ENCODE peak calls at places on chromosome 19, in five cellular contexts. S is colonic mucosa, Q is ascending aorta, G is brain microvascular endothelial cell, F is Peyer's patch. A is an unnamed sample.

GRCh38 chr19:13430790-13431582 is 75.3 kb downstream of the CACNA1A start:
- DNase-seq in S (peak; percentile 37), Q (no peak), G (peak; percentile 53), F (peak; percentile 56), A (no peak)

GRCh38 chr19:10146142-10146541 is 26.4 kb upstream of the EIF3G start:
- DNase-seq in S (no peak), Q (no peak), G (no peak), F (no peak), A (no peak)

GRCh38 chr19:55643003-55643732 is at the start of gene ZNF581:
- DNase-seq in S (peak; percentile 80), Q (peak; percentile 87), G (peak; percentile 65), F (peak; percentile 83), A (no peak)

GRCh38 chr19:9865732-9866627 is 30.9 kb downstream of the PIN1 start:
- DNase-seq in S (no peak), Q (no peak), G (no peak), F (no peak), A (no peak)

GRCh38 chr19:13040916-13041292 is 45.6 kb downstream of the NFIX start:
- DNase-seq in S (no peak), Q (no peak), G (no peak), F (no peak), A (no peak)

GRCh38 chr19:52749780-52750179 is 14.9 kb upstream of the ZNF611 start:
- DNase-seq in S (no peak), Q (no peak), G (no peak), F (no peak), A (no peak)

GRCh38 chr19:45584332-45585157 is at the start of gene OPA3:
- DNase-seq in S (peak; percentile 100), Q (peak; percentile 100), G (peak; percentile 100), F (peak; percentile 100), A (peak; percentile 100)

GRCh38 chr19:45881909-45882528 is 3.9 kb downstream of the IRF2BP1 start:
- DNase-seq in S (peak; percentile 86), Q (no peak), G (no peak), F (peak; percentile 76), A (no peak)

GRCh38 chr19:54473071-54473941 is at the start of gene CDC42EP5:
- DNase-seq in S (peak; percentile 88), Q (peak; percentile 89), G (peak; percentile 69), F (peak; percentile 83), A (no peak)

GRCh38 chr19:13963603-13964105 is 11.3 kb downstream of the DCAF15 start:
- DNase-seq in S (no peak), Q (no peak), G (no peak), F (no peak), A (no peak)

GRCh38 chr19:3047307-3048189 is 14.7 kb downstream of the TLE5 start:
- DNase-seq in S (peak; percentile 95), Q (peak; percentile 93), G (peak; percentile 66), F (peak; percentile 79), A (no peak)

GRCh38 chr19:8001995-8002849 is 3.2 kb downstream of the ELAVL1 start:
- DNase-seq in S (peak; percentile 83), Q (peak; percentile 86), G (peak; percentile 81), F (peak; percentile 86), A (no peak)

GRCh38 chr19:14054099-14054498 is 7.8 kb downstream of the PALM3 start:
- DNase-seq in S (no peak), Q (no peak), G (no peak), F (no peak), A (no peak)

GRCh38 chr19:13281567-13282291 is 131.5 kb downstream of the IER2 start:
- DNase-seq in S (no peak), Q (no peak), G (no peak), F (no peak), A (no peak)

GRCh38 chr19:50512112-50512998 is 1.4 kb downstream of the ASPDH start:
- DNase-seq in S (no peak), Q (no peak), G (no peak), F (peak; percentile 54), A (no peak)

GRCh38 chr19:43765109-43765876 is 10.5 kb upstream of the SMG9 start:
- DNase-seq in S (peak; percentile 72), Q (peak; percentile 90), G (peak; percentile 95), F (no peak), A (no peak)

GRCh38 chr19:43524922-43525835 is 1.8 kb downstream of the ETHE1 start:
- DNase-seq in S (peak; percentile 92), Q (peak; percentile 74), G (no peak), F (peak; percentile 84), A (peak; percentile 91)

GRCh38 chr19:29665215-29665825 is at the start of gene PLEKHF1:
- DNase-seq in S (peak; percentile 92), Q (peak; percentile 95), G (peak; percentile 43), F (peak; percentile 94), A (peak; percentile 91)

GRCh38 chr19:5380215-5380919 is 39.8 kb upstream of the PTPRS start:
- DNase-seq in S (no peak), Q (no peak), G (no peak), F (no peak), A (no peak)

GRCh38 chr19:12364391-12365093 is 941 bp downstream of the ZNF442 start:
- DNase-seq in S (peak; percentile 29), Q (peak; percentile 67), G (peak; percentile 1), F (peak; percentile 51), A (no peak)

GRCh38 chr19:30385174-30385573 is 13.0 kb downstream of the ZNF536 start:
- DNase-seq in S (no peak), Q (peak; percentile 33), G (no peak), F (no peak), A (no peak)

GRCh38 chr19:1523412-1524205 is at the start of gene PLK5:
- DNase-seq in S (no peak), Q (no peak), G (no peak), F (no peak), A (no peak)

GRCh38 chr19:38361633-38362075 is 12.7 kb upstream of the PSMD8 start:
- DNase-seq in S (peak; percentile 84), Q (peak; percentile 78), G (peak; percentile 59), F (peak; percentile 83), A (no peak)

GRCh38 chr19:28633223-28634030 is 579.5 kb downstream of the UQCRFS1 start:
- DNase-seq in S (peak; percentile 57), Q (no peak), G (peak; percentile 20), F (no peak), A (no peak)

GRCh38 chr19:10797541-10798256 is 38.3 kb downstream of the TMED1 start:
- DNase-seq in S (no peak), Q (no peak), G (no peak), F (no peak), A (no peak)

GRCh38 chr19:7989071-7989575 is 16.3 kb downstream of the ELAVL1 start:
- DNase-seq in S (no peak), Q (no peak), G (no peak), F (peak; percentile 30), A (no peak)

GRCh38 chr19:41528106-41528505 is 47.9 kb upstream of the CEACAM21 start:
- DNase-seq in S (no peak), Q (no peak), G (no peak), F (no peak), A (no peak)

GRCh38 chr19:584240-585001 is 5.3 kb upstream of the HCN2 start:
- DNase-seq in S (no peak), Q (no peak), G (no peak), F (peak; percentile 69), A (no peak)

GRCh38 chr19:15109768-15110417 is 2.7 kb downstream of the SYDE1 start:
- DNase-seq in S (no peak), Q (no peak), G (no peak), F (no peak), A (no peak)

GRCh38 chr19:39871886-39872866 is 26.0 kb upstream of the FBL start:
- DNase-seq in S (no peak), Q (no peak), G (no peak), F (peak; percentile 50), A (no peak)
- H3K4me3 ChIP-seq in S (no peak overlapping the region), Q (no peak overlapping the region), G (no peak overlapping the region), F (no peak overlapping the region), A (no peak overlapping the region)

GRCh38 chr19:6707011-6707657 is 13.3 kb downstream of the C3 start:
- DNase-seq in S (no peak), Q (no peak), G (no peak), F (peak; percentile 42), A (no peak)

GRCh38 chr19:6706633-6706958 is 13.9 kb downstream of the C3 start:
- DNase-seq in S (no peak), Q (no peak), G (no peak), F (no peak), A (no peak)

GRCh38 chr19:6707658-6708018 is 12.8 kb downstream of the C3 start:
- DNase-seq in S (no peak), Q (no peak), G (no peak), F (no peak), A (no peak)

GRCh38 chr19:6708346-6708745 is 12.1 kb downstream of the C3 start:
- DNase-seq in S (no peak), Q (no peak), G (no peak), F (no peak), A (no peak)

DNA sequence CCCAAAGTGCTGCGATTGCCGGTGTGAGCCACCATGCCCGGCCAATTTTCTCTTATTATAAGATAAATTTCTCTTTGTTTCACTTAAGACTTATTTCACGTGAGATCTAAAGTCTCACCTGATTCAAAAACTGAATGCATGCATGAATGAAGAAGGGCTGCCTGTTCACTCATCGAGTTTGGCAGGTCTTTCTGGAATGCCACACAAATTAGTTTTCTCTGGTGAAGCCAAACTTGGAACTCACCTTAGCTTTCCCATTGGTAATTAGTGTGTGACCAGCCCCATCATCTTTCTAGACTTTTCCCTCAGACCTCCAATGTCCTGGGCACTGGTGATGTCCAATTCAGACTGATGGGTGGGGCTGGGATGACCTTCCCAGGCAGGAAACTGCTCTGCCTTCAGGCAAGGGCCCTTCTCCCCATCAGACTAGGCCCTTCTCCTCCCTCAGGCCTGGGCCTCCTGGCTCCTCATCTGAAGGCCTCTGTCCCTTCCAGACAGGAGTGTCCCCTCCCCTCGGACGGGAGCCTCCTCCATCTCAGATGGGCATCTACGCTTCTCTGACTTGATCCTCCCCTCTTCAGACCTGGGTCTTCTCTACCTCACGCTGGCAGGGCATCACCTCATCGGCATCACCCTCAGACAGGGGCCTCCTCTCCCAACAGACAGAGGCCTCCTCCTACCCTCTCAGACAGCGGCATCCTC is 14.4 kb downstream of the C3 start:
- DNase-seq in S (no peak), Q (no peak), G (no peak), F (peak; percentile 37), A (no peak)
- H3K27me3 ChIP-seq in S (no peaks in the 10 kb centered on the region), Q (no peaks in the 10 kb centered on the region), G (peaks cover 9% of the 10 kb centered on the region), F (no peaks in the 10 kb centered on the region), A (no peaks in the 10 kb centered on the region)

GRCh38 chr19:18339703-18340102 is 695 bp upstream of the PGPEP1 start:
- DNase-seq in S (peak; percentile 33), Q (no peak), G (no peak), F (no peak), A (no peak)
- TF ChIP-seq CTCF in S (no peak), Q (peak; percentile 8), G (peak; percentile 61), F (no peak), A (no peak)

DNA sequence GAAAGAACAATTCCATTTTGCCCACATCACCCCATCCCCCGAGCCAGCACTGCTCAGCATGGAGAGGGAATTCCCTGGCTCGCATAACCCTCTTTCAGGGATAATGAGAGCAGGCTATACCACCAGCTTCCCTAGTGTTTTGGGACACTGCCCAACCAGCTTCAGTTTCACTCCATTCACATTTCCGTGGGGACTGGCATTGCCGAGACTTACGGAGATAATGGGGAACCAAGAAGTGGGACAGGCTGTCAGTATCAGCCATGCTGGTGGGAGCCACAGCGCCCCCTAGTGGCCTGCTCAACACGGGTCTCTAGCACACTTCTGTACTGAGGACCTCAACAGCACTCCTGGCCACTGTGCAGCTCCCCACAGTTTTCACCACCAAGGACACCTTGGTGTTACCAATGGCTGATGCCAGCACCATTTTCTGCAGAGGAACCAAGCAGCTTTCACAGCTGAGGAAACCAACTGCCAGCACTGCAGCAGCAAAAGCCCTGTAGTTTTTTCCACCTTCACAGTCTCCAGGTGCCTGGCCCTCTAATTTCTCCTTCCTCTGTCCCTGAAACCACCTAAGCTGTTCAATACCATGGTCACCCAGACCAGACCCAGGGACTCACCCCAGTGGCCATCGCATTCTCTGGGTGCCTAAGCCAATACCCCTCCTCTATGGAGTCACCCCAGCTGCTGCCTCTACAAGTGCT is 23.7 kb downstream of the SLC6A16 start:
- DNase-seq in S (peak; percentile 80), Q (peak; percentile 78), G (peak; percentile 72), F (peak; percentile 83), A (no peak)
- H3K4me3 ChIP-seq in S (no peak overlapping the region), Q (no peak overlapping the region), G (peak overlapping the region; percentile 7), F (no peak overlapping the region), A (no peak overlapping the region)